ENCODE peak calls at places on chromosomes 7 and 10, in ten cellular contexts. D is aorta, C is ovary, I is psoas muscle, A is Panc1, G is IMR-90, O is GM23248, B is HCT116, K is mesendoderm, E is NT2/D1. F is an unnamed sample.

GRCh38 chr7:95694334-95694733 is 78.0 kb upstream of the DYNC1I1 start:
- DNase-seq in D (no peak), C (no peak), I (no peak), A (no peak), G (no peak), O (no peak), B (no peak), K (no peak), E (no peak), F (no peak)

GRCh38 chr7:151060416-151061234 is 1.2 kb downstream of the SLC4A2 start:
- DNase-seq in D (no peak), C (peak; percentile 46), I (no peak), A (no peak), G (no peak), O (peak; percentile 66), B (no peak), K (peak; percentile 29), E (no peak), F (peak; percentile 60)

GRCh38 chr7:33109758-33110238 is 594 bp upstream of the RP9 start:
- DNase-seq in D (no peak), C (no peak), I (no peak), A (no peak), G (peak; percentile 39), O (peak; percentile 72), B (no peak), K (no peak), E (no peak), F (peak; percentile 45)

GRCh38 chr7:95396136-95397032 is at the start of gene PON3:
- DNase-seq in D (peak; percentile 47), C (peak; percentile 40), I (peak; percentile 20), A (peak; percentile 61), G (no peak), O (peak; percentile 37), B (peak; percentile 22), K (peak; percentile 16), E (no peak), F (no peak)

GRCh38 chr7:134593530-134594392 is 44.9 kb downstream of the AKR1B15 start:
- DNase-seq in D (peak; percentile 81), C (peak; percentile 79), I (peak; percentile 61), A (no peak), G (peak; percentile 95), O (peak; percentile 90), B (no peak), K (peak; percentile 40), E (peak; percentile 9), F (peak; percentile 63)

GRCh38 chr10:93393231-93393630 is 88.9 kb downstream of the MYOF start:
- DNase-seq in D (no peak), C (no peak), I (no peak), A (no peak), G (no peak), O (no peak), B (no peak), K (no peak), E (no peak), F (no peak)

GRCh38 chr10:77351386-77351785 is 286.2 kb downstream of the KCNMA1 start:
- DNase-seq in D (no peak), C (no peak), I (no peak), A (no peak), G (peak; percentile 79), O (peak; percentile 49), B (no peak), K (no peak), E (no peak), F (peak; percentile 68)

GRCh38 chr7:71131753-71132520 is at the start of gene GALNT17:
- DNase-seq in D (no peak), C (peak; percentile 73), I (peak; percentile 17), A (no peak), G (no peak), O (no peak), B (no peak), K (peak; percentile 71), E (peak; percentile 22), F (no peak)

GRCh38 chr7:22561356-22561755 is 61.4 kb upstream of the STEAP1B start:
- DNase-seq in D (peak; percentile 90), C (peak; percentile 78), I (peak; percentile 84), A (peak; percentile 78), G (peak; percentile 100), O (peak; percentile 100), B (no peak), K (peak; percentile 97), E (peak; percentile 92), F (peak; percentile 91)

GRCh38 chr10:3192856-3193635 is 20.5 kb upstream of the PITRM1 start:
- DNase-seq in D (no peak), C (peak; percentile 62), I (no peak), A (no peak), G (peak; percentile 73), O (peak; percentile 86), B (peak; percentile 34), K (peak; percentile 45), E (no peak), F (peak; percentile 64)

GRCh38 chr7:135509839-135510602 is at the start of gene CNOT4:
- DNase-seq in D (peak; percentile 97), C (peak; percentile 95), I (peak; percentile 97), A (peak; percentile 83), G (peak; percentile 92), O (peak; percentile 99), B (peak; percentile 92), K (peak; percentile 99), E (peak; percentile 94), F (peak; percentile 93)

GRCh38 chr7:12210179-12211053 is 678 bp upstream of the TMEM106B start:
- DNase-seq in D (peak; percentile 53), C (no peak), I (peak; percentile 16), A (no peak), G (peak; percentile 8), O (no peak), B (no peak), K (peak; percentile 65), E (no peak), F (peak; percentile 33)

GRCh38 chr10:132033632-132034031 is 32.1 kb upstream of the JAKMIP3 start:
- DNase-seq in D (no peak), C (no peak), I (no peak), A (no peak), G (no peak), O (no peak), B (no peak), K (no peak), E (no peak), F (no peak)

DNA sequence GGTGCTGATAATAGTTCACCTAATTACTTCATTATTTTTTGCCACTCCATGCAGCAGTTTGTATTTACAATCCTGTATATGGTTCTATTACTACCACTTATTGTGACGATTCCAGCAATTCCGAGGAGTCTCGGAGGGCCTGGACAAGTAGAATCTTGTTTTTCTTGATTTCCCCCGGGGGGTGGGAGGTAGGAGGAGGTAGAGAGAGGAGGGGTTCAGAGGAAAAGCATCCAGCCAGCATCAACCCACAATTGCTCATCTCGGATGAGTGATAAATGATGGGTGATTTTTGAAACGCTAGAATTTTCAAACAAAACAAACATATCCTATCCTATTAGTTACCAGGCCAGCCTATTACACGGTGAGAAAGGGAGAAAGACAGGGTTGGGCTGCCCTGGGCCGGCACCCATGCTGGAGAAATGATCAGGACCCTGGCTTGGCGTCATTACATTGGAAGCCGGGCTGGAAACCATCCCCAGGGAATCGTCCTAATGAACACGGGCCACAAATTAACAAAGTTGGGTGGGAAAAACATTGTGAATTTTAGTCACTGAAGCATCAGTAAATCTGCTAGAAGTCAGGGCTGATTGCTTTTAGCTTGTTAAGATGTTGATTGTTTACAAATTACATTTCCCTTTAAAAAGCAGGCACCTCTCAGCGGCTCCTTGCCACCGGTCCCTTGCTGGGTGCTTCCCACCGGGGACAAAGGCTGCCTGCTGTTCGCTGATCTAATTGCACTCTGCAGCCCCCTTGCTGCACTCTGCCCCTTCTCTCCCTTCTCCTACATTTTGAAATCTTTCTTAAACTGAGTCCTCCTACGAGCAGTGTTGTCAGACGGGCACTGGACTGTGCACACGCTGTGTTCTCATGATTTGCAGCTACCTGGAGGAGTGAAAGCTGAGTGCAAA is 95.5 kb downstream of the FAM204A start:
- DNase-seq in D (no peak), C (no peak), I (no peak), A (no peak), G (no peak), O (no peak), B (no peak), K (no peak), E (no peak), F (no peak)
- H3K27me3 ChIP-seq in D (peaks cover 2% of the 10 kb centered on the region), C (no peaks in the 10 kb centered on the region), I (peaks cover 45% of the 10 kb centered on the region), A (peaks cover 48% of the 10 kb centered on the region), G (peaks cover 15% of the 10 kb centered on the region), O (peaks cover 16% of the 10 kb centered on the region), B (peaks cover 71% of the 10 kb centered on the region), K (peaks cover 5% of the 10 kb centered on the region), E (peaks cover 95% of the 10 kb centered on the region), F (peaks cover 76% of the 10 kb centered on the region)

GRCh38 chr7:130364446-130364845 is 15.8 kb upstream of the CPA1 start:
- DNase-seq in D (peak; percentile 39), C (no peak), I (no peak), A (no peak), G (no peak), O (no peak), B (no peak), K (no peak), E (no peak), F (no peak)
- H3K4me1 ChIP-seq in D (no peaks in the 10 kb centered on the region), C (peaks cover 11% of the 10 kb centered on the region), I (peaks cover 42% of the 10 kb centered on the region), A (peaks cover 7% of the 10 kb centered on the region), G (peaks cover 36% of the 10 kb centered on the region), O (peaks cover 53% of the 10 kb centered on the region), B (peaks cover 58% of the 10 kb centered on the region), K (no peaks in the 10 kb centered on the region), E (peaks cover 6% of the 10 kb centered on the region), F (peaks cover 37% of the 10 kb centered on the region)

GRCh38 chr7:362416-363096 is 72.6 kb downstream of the FOXL3 start:
- DNase-seq in D (peak; percentile 36), C (no peak), I (peak; percentile 14), A (no peak), G (peak; percentile 4), O (peak; percentile 36), B (no peak), K (no peak), E (no peak), F (peak; percentile 12)

GRCh38 chr7:364536-364935 is 74.6 kb downstream of the FOXL3 start:
- DNase-seq in D (no peak), C (no peak), I (no peak), A (no peak), G (no peak), O (no peak), B (no peak), K (no peak), E (no peak), F (no peak)

GRCh38 chr7:361680-362415 is 71.9 kb downstream of the FOXL3 start:
- DNase-seq in D (no peak), C (no peak), I (no peak), A (no peak), G (no peak), O (peak; percentile 10), B (no peak), K (no peak), E (no peak), F (no peak)

GRCh38 chr7:365593-365992 is 75.6 kb downstream of the FOXL3 start:
- DNase-seq in D (peak; percentile 26), C (no peak), I (no peak), A (no peak), G (no peak), O (no peak), B (no peak), K (no peak), E (no peak), F (no peak)

GRCh38 chr7:363626-364025 is 73.7 kb downstream of the FOXL3 start:
- DNase-seq in D (peak; percentile 45), C (no peak), I (peak; percentile 11), A (no peak), G (no peak), O (no peak), B (no peak), K (no peak), E (no peak), F (no peak)
- H3K27me3 ChIP-seq in D (no peaks in the 10 kb centered on the region), C (no peaks in the 10 kb centered on the region), I (peaks cover 65% of the 10 kb centered on the region), A (peaks cover 9% of the 10 kb centered on the region), G (peaks cover 26% of the 10 kb centered on the region), O (peaks cover 50% of the 10 kb centered on the region), B (peaks cover 13% of the 10 kb centered on the region), K (no peaks in the 10 kb centered on the region), E (no peaks in the 10 kb centered on the region), F (no peaks in the 10 kb centered on the region)

GRCh38 chr7:3039787-3040186 is 3.9 kb downstream of the CARD11 start:
- DNase-seq in D (no peak), C (no peak), I (no peak), A (no peak), G (no peak), O (no peak), B (no peak), K (no peak), E (no peak), F (no peak)
- H3K4me1 ChIP-seq in D (no peaks in the 10 kb centered on the region), C (no peaks in the 10 kb centered on the region), I (no peaks in the 10 kb centered on the region), A (no peaks in the 10 kb centered on the region), G (no peaks in the 10 kb centered on the region), O (no peaks in the 10 kb centered on the region), B (no peaks in the 10 kb centered on the region), K (no peaks in the 10 kb centered on the region), E (peaks cover 3% of the 10 kb centered on the region), F (peaks cover 6% of the 10 kb centered on the region)

F was measured in PC-3.